ENCODE peak calls at places on chromosomes 13 and 19, in six cellular contexts. B is activated gamma-delta T cell treated with Interleukin-2 at 50 U/mL for 16 hours; N is thyroid gland; P is thoracic aorta; L is adrenal gland; U is activated CD4-positive, alpha-beta memory T cell treated with anti-CD3 and anti-CD28 coated beads for 36 hours. Q is an unnamed sample.

GRCh38 chr13:45472171-45472705 is 7.5 kb downstream of the COG3 start:
- DNase-seq in B (no peak), N (no peak), P (no peak), L (no peak), U (no peak), Q (no peak)

GRCh38 chr19:11421607-11422098 is 2.5 kb upstream of the RGL3 start:
- DNase-seq in B (peak), N (peak), P (no peak), L (peak), U (peak), Q (no peak)

GRCh38 chr13:112741835-112742570 is 52.2 kb downstream of the ATP11A start:
- DNase-seq in B (no peak), N (no peak), P (no peak), L (no peak), U (no peak), Q (no peak)

GRCh38 chr19:50661675-50662441 is 12.6 kb downstream of the C19orf81 start:
- DNase-seq in B (no peak), N (no peak), P (no peak), L (no peak), U (no peak), Q (no peak)

GRCh38 chr19:17394891-17395415 is 957 bp upstream of the CCDC194 start:
- DNase-seq in B (peak), N (peak), P (no peak), L (peak), U (peak), Q (peak)

GRCh38 chr13:91533354-91533753 is 134.9 kb downstream of the GPC5 start:
- DNase-seq in B (no peak), N (no peak), P (no peak), L (no peak), U (no peak), Q (no peak)

GRCh38 chr13:111288276-111288675 is 32.2 kb upstream of the TEX29 start:
- DNase-seq in B (no peak), N (no peak), P (no peak), L (no peak), U (no peak), Q (no peak)

GRCh38 chr13:51357928-51358595 is 18.6 kb downstream of the SERPINE3 start:
- DNase-seq in B (no peak), N (no peak), P (no peak), L (no peak), U (no peak), Q (no peak)

GRCh38 chr13:95039415-95039814 is 261.8 kb downstream of the ABCC4 start:
- DNase-seq in B (no peak), N (no peak), P (no peak), L (no peak), U (no peak), Q (no peak)

GRCh38 chr13:99351772-99352171 is 44.6 kb upstream of the GPR183 start:
- DNase-seq in B (peak), N (no peak), P (no peak), L (no peak), U (peak), Q (no peak)

GRCh38 chr13:106513608-106514007 is 21.9 kb downstream of the EFNB2 start:
- DNase-seq in B (no peak), N (no peak), P (no peak), L (no peak), U (no peak), Q (no peak)

GRCh38 chr19:51749979-51750378 is 1.7 kb downstream of the FPR1 start:
- DNase-seq in B (no peak), N (no peak), P (no peak), L (no peak), U (no peak), Q (no peak)

GRCh38 chr19:47125669-47125938 is 5.0 kb upstream of the SAE1 start:
- DNase-seq in B (no peak), N (no peak), P (no peak), L (no peak), U (no peak), Q (no peak)

GRCh38 chr13:39329182-39329639 is 273.8 kb downstream of the LHFPL6 start:
- DNase-seq in B (no peak), N (no peak), P (no peak), L (no peak), U (no peak), Q (no peak)

GRCh38 chr19:18401580-18402112 is 4.2 kb upstream of the LRRC25 start:
- DNase-seq in B (no peak), N (no peak), P (no peak), L (peak), U (no peak), Q (no peak)

GRCh38 chr13:50241479-50241878 is 226.2 kb downstream of the KCNRG start:
- DNase-seq in B (no peak), N (no peak), P (no peak), L (no peak), U (no peak), Q (no peak)

GRCh38 chr13:32309812-32310706 is 5.1 kb downstream of the ZAR1L start:
- DNase-seq in B (no peak), N (peak), P (no peak), L (no peak), U (peak), Q (peak)

GRCh38 chr13:52158629-52159158 is 703 bp downstream of the NEK3 start:
- DNase-seq in B (no peak), N (peak), P (no peak), L (no peak), U (no peak), Q (no peak)

GRCh38 chr13:76992548-76993001 is 694 bp downstream of the CLN5 start:
- DNase-seq in B (no peak), N (peak), P (no peak), L (peak), U (peak), Q (no peak)

GRCh38 chr19:46303702-46304397 is 7.0 kb downstream of the HIF3A start:
- DNase-seq in B (no peak), N (peak), P (no peak), L (peak), U (peak), Q (no peak)

GRCh38 chr13:62973804-62974203 is 1558.2 kb upstream of the PCDH20 start:
- DNase-seq in B (no peak), N (no peak), P (no peak), L (no peak), U (no peak), Q (no peak)

GRCh38 chr13:26457212-26457611 is 100.3 kb upstream of the WASF3 start:
- DNase-seq in B (no peak), N (no peak), P (no peak), L (no peak), U (no peak), Q (no peak)

GRCh38 chr13:40440990-40441820 is 225.2 kb downstream of the FOXO1 start:
- DNase-seq in B (no peak), N (peak), P (peak), L (peak), U (no peak), Q (peak)

GRCh38 chr13:31951215-31951678 is 80.3 kb upstream of the FRY start:
- DNase-seq in B (no peak), N (peak), P (no peak), L (peak), U (peak), Q (no peak)

GRCh38 chr19:51448745-51449093 is 9.5 kb downstream of the SIGLEC8 start:
- DNase-seq in B (no peak), N (no peak), P (no peak), L (no peak), U (no peak), Q (no peak)

GRCh38 chr13:22812793-22813192 is 368.0 kb upstream of the SGCG start:
- DNase-seq in B (no peak), N (peak), P (no peak), L (no peak), U (no peak), Q (no peak)

GRCh38 chr19:7817801-7818200 is 12.2 kb upstream of the EVI5L start:
- DNase-seq in B (no peak), N (no peak), P (no peak), L (no peak), U (no peak), Q (no peak)

GRCh38 chr13:50679321-50679720 is 164.2 kb downstream of the DLEU7 start:
- DNase-seq in B (no peak), N (no peak), P (no peak), L (no peak), U (no peak), Q (no peak)

GRCh38 chr13:102226591-102226990 is 175.3 kb downstream of the FGF14 start:
- DNase-seq in B (no peak), N (no peak), P (no peak), L (no peak), U (no peak), Q (no peak)

GRCh38 chr13:99056381-99057014 is 78.6 kb upstream of the DOCK9 start:
- DNase-seq in B (no peak), N (no peak), P (no peak), L (no peak), U (no peak), Q (no peak)

GRCh38 chr19:14022469-14022868 is 5.5 kb upstream of the RLN3 start:
- DNase-seq in B (no peak), N (no peak), P (no peak), L (no peak), U (no peak), Q (no peak)

GRCh38 chr13:97653741-97654140 is 219.8 kb downstream of the RAP2A start:
- DNase-seq in B (no peak), N (peak), P (no peak), L (no peak), U (no peak), Q (no peak)

GRCh38 chr13:98798849-98799645 is 46.6 kb upstream of the SLC15A1 start:
- DNase-seq in B (no peak), N (no peak), P (no peak), L (no peak), U (no peak), Q (no peak)

GRCh38 chr19:10543420-10544241 is at the start of gene ATG4D:
- DNase-seq in B (peak), N (peak), P (no peak), L (peak), U (peak), Q (peak)

GRCh38 chr19:46000497-46001246 is 5.4 kb downstream of the CCDC61 start:
- DNase-seq in B (peak), N (peak), P (no peak), L (peak), U (peak), Q (peak)

Q was measured in SHP77 treated with DMSO at 0.1 percent for 48 hours.